ENCODE peak calls at places on chromosome 3, in four cellular contexts. U is endothelial cell of umbilical vein, I is SK-N-MC, B is fibroblast of lung. E is an unnamed sample.

GRCh38 chr3:66603161-66603611 is 102.4 kb upstream of the LRIG1 start:
- DNase-seq in U (no peak), B (peak; percentile 88), I (no peak), E (peak; percentile 86)

GRCh38 chr3:32643354-32643753 is 41.6 kb upstream of the CNOT10 start:
- DNase-seq in I (no peak), U (no peak), B (no peak), E (no peak)

GRCh38 chr3:86175593-86175992 is 815.4 kb downstream of the VGLL3 start:
- DNase-seq in U (no peak), B (no peak), I (no peak), E (no peak)

GRCh38 chr3:132311860-132312259 is 5.3 kb upstream of the ACP3 start:
- DNase-seq in U (no peak), B (peak; percentile 79), I (no peak), E (peak; percentile 75)

GRCh38 chr3:109384164-109384563 is 46.8 kb upstream of the DPPA4 start:
- DNase-seq in B (no peak), I (no peak), U (no peak), E (no peak)

GRCh38 chr3:183460059-183461052 is 31.9 kb upstream of the MCF2L2 start:
- DNase-seq in B (peak; percentile 56), I (no peak), U (peak; percentile 46), E (peak; percentile 50)

GRCh38 chr3:189947948-189948723 is 172.6 kb downstream of the P3H2 start:
- DNase-seq in U (peak; percentile 59), I (peak; percentile 96), B (no peak), E (no peak)

GRCh38 chr3:31629054-31629453 is 96.3 kb downstream of the STT3B start:
- DNase-seq in U (no peak), I (no peak), B (no peak), E (no peak)

GRCh38 chr3:172102123-172102882 is 62.9 kb downstream of the FNDC3B start:
- DNase-seq in B (no peak), I (no peak), U (no peak), E (no peak)

GRCh38 chr3:155363690-155364070 is 70.2 kb upstream of the STRIT1 start:
- DNase-seq in B (peak; percentile 17), I (no peak), U (no peak), E (peak; percentile 10)

GRCh38 chr3:196604548-196604947 is 34.9 kb upstream of the NRROS start:
- DNase-seq in I (no peak), U (no peak), B (no peak), E (no peak)

GRCh38 chr3:41159581-41160189 is 39.6 kb upstream of the CTNNB1 start:
- DNase-seq in U (no peak), I (no peak), B (no peak), E (no peak)

GRCh38 chr3:177590826-177591225 is 393.5 kb upstream of the TBL1XR1 start:
- DNase-seq in B (peak; percentile 54), I (no peak), U (no peak), E (no peak)

GRCh38 chr3:153176197-153176596 is 14.2 kb downstream of the RAP2B start:
- DNase-seq in B (no peak), I (no peak), U (no peak), E (no peak)

DNA sequence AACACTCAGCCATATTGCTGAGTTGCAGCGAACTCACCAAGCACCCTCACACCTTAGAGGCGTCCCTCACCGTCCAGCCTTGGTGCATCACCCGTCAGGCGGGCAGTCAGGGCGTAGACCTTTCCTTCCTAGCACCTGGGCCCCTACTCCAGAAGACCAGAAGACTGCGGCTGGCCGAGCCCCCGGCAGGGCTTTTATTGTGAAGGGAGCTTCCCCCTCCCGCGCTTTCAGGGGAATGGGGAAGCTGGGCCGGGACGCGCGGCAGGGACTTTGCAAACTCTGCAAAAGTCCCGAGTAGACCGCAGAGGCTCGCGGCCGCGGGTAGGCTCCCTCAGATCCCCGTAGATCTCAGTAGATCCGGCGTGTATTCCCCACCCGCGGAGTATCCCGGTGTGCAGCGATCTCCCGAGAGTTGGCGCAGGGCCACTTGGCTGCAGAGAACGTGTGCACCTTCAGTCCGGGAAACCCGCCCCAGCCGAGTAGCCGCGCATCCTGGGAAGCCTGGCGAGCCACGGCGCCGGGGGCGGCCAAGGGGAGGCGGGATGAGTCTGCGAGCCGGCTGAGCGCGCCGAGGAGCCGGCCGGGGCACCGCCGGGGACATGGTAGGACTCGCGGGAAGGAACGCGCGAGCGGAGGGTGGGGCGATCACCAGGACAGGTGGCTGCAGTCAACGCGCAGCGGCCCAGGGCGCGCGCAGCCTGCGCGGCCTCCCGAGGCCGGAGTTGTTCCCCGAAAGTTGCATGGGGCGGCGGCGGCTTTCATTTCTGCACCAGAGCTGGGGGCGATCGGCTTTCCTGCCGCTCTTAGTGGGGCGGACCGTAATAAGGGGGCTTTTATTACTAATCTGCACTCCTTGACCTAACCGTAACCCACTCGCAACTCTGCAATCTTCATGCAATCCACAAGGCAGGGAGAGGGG is at the start of gene GASK1A:
- DNase-seq in I (no peak), B (peak; percentile 20), U (no peak), E (no peak)
- TF ChIP-seq EZH2 in I (no peak), B (peak; percentile 34), U (peak; percentile 96), E (peak; percentile 72)

DNA sequence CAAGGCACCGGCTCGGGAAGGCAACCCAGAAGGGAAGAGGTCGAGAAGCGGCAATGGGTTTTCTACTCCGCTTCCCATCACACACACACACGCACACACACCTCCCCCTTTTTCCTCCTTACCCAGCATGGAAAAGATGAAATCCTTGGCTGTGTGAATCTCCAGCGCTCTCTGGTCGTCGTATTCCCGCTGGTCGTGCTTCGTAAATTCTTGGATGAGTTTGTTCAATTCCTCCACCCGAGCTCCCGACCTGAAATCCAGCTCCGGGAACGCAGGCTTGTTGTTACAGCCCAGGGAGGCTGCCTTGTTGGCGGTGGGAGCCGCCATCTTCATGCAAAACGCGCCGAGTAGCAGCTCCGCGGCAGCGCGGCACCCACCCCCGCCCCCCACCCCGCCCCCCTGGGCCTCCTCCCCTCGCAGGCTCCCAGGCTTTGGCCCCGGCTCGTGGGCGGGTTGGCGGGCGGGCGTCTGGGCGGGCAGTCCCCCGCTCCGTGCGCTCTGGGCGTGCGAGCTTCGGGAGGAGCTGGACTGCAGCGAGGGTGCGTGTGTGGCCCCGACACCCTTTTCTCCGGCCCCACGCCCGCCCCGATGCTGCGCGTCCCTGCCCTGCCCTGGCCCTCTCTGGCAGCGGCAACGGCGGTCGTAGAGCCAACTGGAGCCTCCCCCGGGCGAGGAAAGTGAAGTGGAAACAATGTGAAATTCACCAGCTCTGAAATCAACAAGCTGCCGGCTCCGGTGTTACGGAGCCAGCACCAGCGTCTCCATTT is at the start of gene MB21D2:
- DNase-seq in B (peak; percentile 84), I (no peak), U (peak; percentile 89), E (peak; percentile 73)
- H3K4me3 ChIP-seq in B (peak within 1 kb of the TSS; percentile 95), I (peak within 1 kb of the TSS; percentile 98), U (peak within 1 kb of the TSS; percentile 89), E (peak within 1 kb of the TSS; percentile 99)

GRCh38 chr3:12993022-12993622 is 80.1 kb downstream of the IQSEC1 start:
- DNase-seq in U (no peak), I (no peak), B (peak; percentile 43), E (no peak)
- TF ChIP-seq EZH2 in U (peak; percentile 71), I (no peak), B (no peak), E (no peak)

DNA sequence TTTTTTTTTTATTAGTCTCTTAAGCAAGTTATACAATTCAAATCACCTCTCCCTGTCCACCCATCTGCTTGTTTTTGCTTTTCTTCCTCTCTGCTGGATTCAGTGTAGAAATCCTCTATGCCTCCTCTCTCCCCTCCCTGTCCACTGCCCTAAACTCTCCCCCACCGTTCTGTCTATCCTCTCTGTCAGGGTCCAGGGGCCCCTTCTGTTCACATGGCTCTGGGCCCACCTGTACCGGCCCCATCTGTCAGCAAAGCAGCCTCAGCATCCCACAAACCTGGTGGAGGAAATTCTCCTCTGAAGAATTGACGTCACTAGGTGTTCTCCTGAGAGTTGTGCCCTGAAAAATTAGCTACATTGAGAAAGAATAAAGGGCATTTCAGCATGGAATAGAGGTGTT is 137.5 kb upstream of the CMC1 start:
- DNase-seq in U (no peak), I (no peak), B (no peak), E (no peak)
- H3K4me3 ChIP-seq in U (no peak overlapping the region), I (no peak overlapping the region), B (no peak overlapping the region), E (no peak overlapping the region)

DNA sequence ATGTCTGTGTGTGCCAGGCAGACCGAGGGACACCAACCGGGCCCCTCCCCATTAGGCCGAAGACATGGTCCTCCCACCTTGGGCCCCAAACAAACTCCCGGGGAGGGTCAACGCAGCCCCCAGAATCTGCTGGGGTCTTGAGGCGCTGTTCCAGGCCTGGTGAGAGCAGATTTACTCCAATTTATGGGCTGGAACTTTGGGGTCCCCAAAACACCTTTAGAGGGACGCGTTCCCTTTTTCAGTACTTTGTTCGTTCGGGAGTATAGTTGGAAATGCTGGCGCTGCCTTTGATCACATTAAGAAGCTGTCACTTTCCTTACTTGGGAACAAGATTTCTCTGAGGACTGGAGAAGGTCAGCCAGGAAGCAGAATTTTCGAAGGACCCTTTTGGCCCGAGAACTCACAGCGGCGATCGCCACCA is 2.3 kb downstream of the GATA2 start:
- DNase-seq in I (no peak), U (peak; percentile 58), B (peak; percentile 18), E (no peak)
- TF ChIP-seq EZH2 in I (no peak), U (no peak), B (no peak), E (no peak)

GRCh38 chr3:42846682-42847522 is 28.8 kb downstream of the CYP8B1 start:
- DNase-seq in I (no peak), U (no peak), B (no peak), E (no peak)
- H3K4me3 ChIP-seq in I (no peak overlapping the region), U (no peak overlapping the region), B (no peak overlapping the region), E (no peak overlapping the region)

DNA sequence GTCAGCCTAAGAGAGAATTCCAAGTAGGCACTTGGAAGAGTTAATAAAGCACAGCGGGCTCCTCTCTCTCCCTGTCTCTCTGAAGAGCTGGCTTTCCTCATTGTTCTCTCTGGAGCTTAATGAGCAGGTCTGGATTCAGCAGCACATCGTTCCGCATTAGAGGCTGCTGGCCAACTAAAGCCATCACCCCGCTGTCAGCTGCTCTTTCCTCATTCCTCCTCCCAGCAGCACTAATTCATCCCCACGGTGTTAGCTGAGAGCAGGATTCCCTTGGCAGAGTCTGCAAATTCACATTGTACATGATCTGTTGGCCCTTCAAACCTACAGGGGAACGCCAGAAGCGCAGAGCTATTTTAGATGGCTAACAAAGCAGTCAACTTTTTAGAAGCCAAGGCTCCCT is 44.2 kb downstream of the SGO1 start:
- DNase-seq in I (no peak), U (no peak), B (peak; percentile 42), E (peak; percentile 43)
- TF ChIP-seq EZH2 in I (no peak), U (no peak), B (no peak), E (no peak)

GRCh38 chr3:99577160-99577559 is 61.2 kb upstream of the COL8A1 start:
- DNase-seq in I (no peak), U (peak; percentile 33), B (peak; percentile 43), E (peak; percentile 30)
- H3K4me3 ChIP-seq in I (no peak overlapping the region), U (no peak overlapping the region), B (no peak overlapping the region), E (no peak overlapping the region)

GRCh38 chr3:37453393-37454391 is 279.3 kb upstream of the LRRFIP2 start:
- DNase-seq in I (no peak), B (no peak), U (no peak), E (no peak)
- TF ChIP-seq EZH2 in I (no peak), B (peak; percentile 81), U (no peak), E (no peak)

GRCh38 chr3:71132995-71133730 is 450.4 kb downstream of the FOXP1 start:
- DNase-seq in B (no peak), U (no peak), I (no peak), E (no peak)

GRCh38 chr3:71130516-71131384 is 452.8 kb downstream of the FOXP1 start:
- DNase-seq in U (peak; percentile 84), B (peak; percentile 90), I (peak; percentile 26), E (peak; percentile 87)

GRCh38 chr3:71131385-71131871 is 452.1 kb downstream of the FOXP1 start:
- DNase-seq in I (no peak), U (peak; percentile 22), B (no peak), E (no peak)

GRCh38 chr3:71133874-71134273 is 449.7 kb downstream of the FOXP1 start:
- DNase-seq in B (no peak), I (no peak), U (no peak), E (no peak)

GRCh38 chr3:71131893-71132314 is 451.6 kb downstream of the FOXP1 start:
- DNase-seq in B (no peak), I (no peak), U (no peak), E (no peak)
- H3K4me3 ChIP-seq in B (no peak overlapping the region), I (no peak overlapping the region), U (no peak overlapping the region), E (no peak overlapping the region)